ENCODE peak calls at places on chromosomes 13 and 19, in five cellular contexts. One of them, this sample, is unnamed.

GRCh38 chr13:35524192-35524591 is 47.7 kb upstream of the MAB21L1 start:
- DNase-seq in IMR-90: no peak
- DNase-seq in A549: no peak
- DNase-seq in HepG2: no peak
- DNase-seq in K562: no peak
- DNase-seq in this sample: no peak

GRCh38 chr19:1284979-1285736 is 515 bp upstream of the EFNA2 start:
- DNase-seq in IMR-90: no peak
- DNase-seq in A549: no peak
- DNase-seq in HepG2: no peak
- DNase-seq in K562: no peak
- DNase-seq in this sample: no peak

GRCh38 chr19:12077375-12077774 is 12.8 kb downstream of the ZNF844 start:
- DNase-seq in IMR-90: no peak
- DNase-seq in A549: no peak
- DNase-seq in HepG2: no peak
- DNase-seq in K562: no peak
- DNase-seq in this sample: no peak

GRCh38 chr19:5186293-5187050 is 154.1 kb downstream of the PTPRS start:
- DNase-seq in IMR-90: peak
- DNase-seq in A549: peak
- DNase-seq in HepG2: no peak
- DNase-seq in K562: no peak
- DNase-seq in this sample: no peak

GRCh38 chr13:21116141-21116540 is 54.8 kb upstream of the LATS2 start:
- DNase-seq in IMR-90: no peak
- DNase-seq in A549: no peak
- DNase-seq in HepG2: no peak
- DNase-seq in K562: no peak
- DNase-seq in this sample: no peak

GRCh38 chr19:6092329-6093286 is 17.7 kb downstream of the RFX2 start:
- DNase-seq in IMR-90: peak
- DNase-seq in A549: peak
- DNase-seq in HepG2: peak
- DNase-seq in K562: peak
- DNase-seq in this sample: peak

GRCh38 chr19:1851581-1852293 is 3.5 kb upstream of the REXO1 start:
- DNase-seq in IMR-90: no peak
- DNase-seq in A549: no peak
- DNase-seq in HepG2: no peak
- DNase-seq in K562: no peak
- DNase-seq in this sample: no peak

GRCh38 chr19:1481224-1481892 is 2.3 kb upstream of the C19orf25 start:
- DNase-seq in IMR-90: no peak
- DNase-seq in A549: no peak
- DNase-seq in HepG2: no peak
- DNase-seq in K562: no peak
- DNase-seq in this sample: no peak

GRCh38 chr19:15294591-15294990 is 37.7 kb downstream of the BRD4 start:
- DNase-seq in IMR-90: no peak
- DNase-seq in A549: no peak
- DNase-seq in HepG2: no peak
- DNase-seq in K562: no peak
- DNase-seq in this sample: no peak

DNA sequence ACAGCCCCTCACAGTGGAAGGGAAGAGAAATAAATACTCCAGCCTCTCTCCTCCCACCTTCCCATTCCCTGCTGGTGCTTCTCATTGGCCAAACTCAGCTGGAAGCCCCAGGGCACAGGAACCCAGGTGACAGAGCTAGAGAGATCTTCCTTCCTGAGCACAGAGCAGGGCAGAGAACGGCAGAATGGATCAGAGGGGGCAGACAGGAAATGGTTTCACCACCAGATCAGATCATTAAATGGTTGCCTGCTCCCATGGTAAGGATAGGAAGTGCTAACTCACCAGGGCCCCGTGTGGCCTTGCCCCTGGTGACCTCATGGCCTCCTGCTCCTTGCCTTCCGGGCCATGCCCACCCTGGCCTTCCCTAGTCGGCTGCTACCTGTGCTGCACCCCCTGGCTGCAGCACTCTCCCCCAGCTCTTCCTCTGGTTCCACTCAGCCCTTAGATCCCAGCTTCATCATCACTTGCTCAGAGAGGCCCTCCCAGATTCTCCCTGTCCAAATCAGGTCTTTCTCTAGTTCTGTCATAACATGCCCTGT is 108.7 kb downstream of the DPF1 start:
- DNase-seq in IMR-90: no peak
- DNase-seq in A549: no peak
- DNase-seq in HepG2: no peak
- DNase-seq in K562: no peak
- DNase-seq in this sample: no peak
- TF ChIP-seq MAFK in IMR-90: no peak
- TF ChIP-seq MAFK in A549: no peak
- TF ChIP-seq MAFK in HepG2: no peak
- TF ChIP-seq MAFK in K562: no peak
- TF ChIP-seq MAFK in this sample: no peak

GRCh38 chr19:29393915-29394460 is 131.8 kb upstream of the VSTM2B start:
- DNase-seq in IMR-90: no peak
- DNase-seq in A549: no peak
- DNase-seq in HepG2: no peak
- DNase-seq in K562: no peak
- DNase-seq in this sample: no peak
- TF ChIP-seq MAFK in IMR-90: no peak
- TF ChIP-seq MAFK in A549: no peak
- TF ChIP-seq MAFK in HepG2: no peak
- TF ChIP-seq MAFK in K562: no peak
- TF ChIP-seq MAFK in this sample: no peak

DNA sequence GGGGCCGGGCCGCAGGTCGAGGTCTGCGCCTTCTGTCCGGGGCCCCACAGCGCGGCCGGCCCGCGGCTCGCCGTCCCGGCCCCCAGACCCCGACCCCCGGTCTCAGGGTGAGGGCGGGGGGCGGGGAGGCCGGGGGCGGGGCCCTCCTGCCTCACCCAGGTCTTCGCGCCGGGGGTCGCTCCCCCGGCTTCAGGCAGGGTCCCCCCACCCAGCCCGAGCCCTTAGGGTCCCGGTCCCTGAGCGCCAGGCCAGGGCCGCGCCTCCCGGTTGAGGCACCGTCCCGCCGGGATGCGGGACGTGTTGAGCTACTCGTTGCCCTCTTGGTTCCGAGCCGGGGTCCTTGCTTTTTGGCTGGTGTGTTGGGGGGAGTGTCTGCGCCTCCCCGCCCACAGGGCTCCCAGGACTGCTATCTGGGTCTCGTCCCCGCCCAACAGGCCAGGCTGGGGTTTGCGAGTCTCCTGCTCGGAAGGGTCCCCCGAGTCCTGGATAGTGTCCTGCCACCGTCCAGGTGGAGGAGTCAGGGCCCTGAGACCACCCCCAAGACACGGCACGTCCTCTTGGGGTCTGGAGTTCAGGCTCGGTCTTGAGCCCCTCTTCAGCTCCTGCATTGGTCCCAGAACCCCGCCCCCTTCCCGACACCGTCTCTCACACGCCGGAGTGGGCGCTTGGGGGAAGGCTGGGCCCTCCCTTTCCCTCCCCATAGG is 452 bp downstream of the PIAS4 start:
- DNase-seq in IMR-90: no peak
- DNase-seq in A549: no peak
- DNase-seq in HepG2: peak
- DNase-seq in K562: peak
- DNase-seq in this sample: no peak
- TF ChIP-seq MAFK in IMR-90: no peak
- TF ChIP-seq MAFK in A549: no peak
- TF ChIP-seq MAFK in HepG2: no peak
- TF ChIP-seq MAFK in K562: no peak
- TF ChIP-seq MAFK in this sample: no peak

GRCh38 chr13:31775148-31775547 is 35.8 kb downstream of the RXFP2 start:
- DNase-seq in IMR-90: no peak
- DNase-seq in A549: no peak
- DNase-seq in HepG2: no peak
- DNase-seq in K562: no peak
- DNase-seq in this sample: no peak
- TF ChIP-seq MAFK in IMR-90: no peak
- TF ChIP-seq MAFK in A549: no peak
- TF ChIP-seq MAFK in HepG2: no peak
- TF ChIP-seq MAFK in K562: no peak
- TF ChIP-seq MAFK in this sample: no peak

DNA sequence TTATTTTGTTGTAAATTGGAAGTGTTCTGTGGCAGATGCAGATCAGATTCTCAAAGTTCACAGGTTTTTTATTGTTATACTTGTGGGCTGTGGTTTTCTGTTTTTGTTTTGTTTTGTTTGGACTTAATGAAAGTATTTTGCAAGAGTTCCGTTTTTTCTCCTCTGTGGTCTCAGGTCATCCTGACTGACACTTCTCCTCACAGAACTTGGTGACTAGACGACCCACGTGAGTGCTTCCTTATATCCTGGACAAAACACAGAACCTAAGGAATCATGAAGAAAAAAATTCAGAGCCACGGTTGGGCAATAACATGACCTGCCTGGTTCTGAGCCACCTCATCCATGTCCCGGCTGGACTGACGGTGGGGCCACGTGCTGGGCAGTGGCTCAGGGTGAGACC is 2.5 kb upstream of the RFPL4AL1 start:
- DNase-seq in IMR-90: no peak
- DNase-seq in A549: no peak
- DNase-seq in HepG2: no peak
- DNase-seq in K562: no peak
- DNase-seq in this sample: no peak
- TF ChIP-seq MAFK in IMR-90: no peak
- TF ChIP-seq MAFK in A549: no peak
- TF ChIP-seq MAFK in HepG2: no peak
- TF ChIP-seq MAFK in K562: no peak
- TF ChIP-seq MAFK in this sample: no peak

GRCh38 chr19:21197589-21198295 is 55.9 kb downstream of the ZNF431 start:
- DNase-seq in IMR-90: peak
- DNase-seq in A549: no peak
- DNase-seq in HepG2: no peak
- DNase-seq in K562: no peak
- DNase-seq in this sample: no peak

DNA sequence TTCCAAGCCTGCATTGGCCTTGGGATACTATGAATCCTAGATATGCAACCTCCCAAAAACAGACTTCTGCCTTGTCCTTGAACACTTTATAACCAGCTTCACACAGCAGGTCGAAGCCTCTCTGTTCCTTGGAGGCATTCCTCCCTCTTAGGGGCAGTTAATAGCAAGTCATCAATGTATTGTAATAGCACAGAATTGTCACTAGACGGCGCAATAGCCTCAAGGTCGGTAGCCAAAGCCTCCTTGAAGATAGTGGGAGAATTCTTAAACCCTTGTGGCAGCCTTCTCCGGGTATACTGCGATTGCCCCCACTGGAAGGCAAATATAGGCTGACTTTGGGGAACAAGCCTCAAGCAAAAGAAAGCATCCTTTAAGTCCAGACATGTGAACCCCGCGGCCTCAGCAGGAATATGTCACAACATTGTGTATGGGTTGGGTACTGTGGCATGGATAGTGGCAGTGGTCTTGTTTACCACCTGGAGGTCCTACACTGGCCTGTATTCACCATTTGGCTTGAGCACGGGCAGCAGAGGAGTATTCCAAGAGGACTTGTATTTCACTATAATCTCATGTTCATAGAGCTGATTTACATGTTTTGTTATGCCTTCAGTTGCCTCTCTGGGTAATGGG is 61.1 kb downstream of the ZNF431 start:
- DNase-seq in IMR-90: peak
- DNase-seq in A549: peak
- DNase-seq in HepG2: no peak
- DNase-seq in K562: peak
- DNase-seq in this sample: peak
- TF ChIP-seq MAFK in IMR-90: no peak
- TF ChIP-seq MAFK in A549: no peak
- TF ChIP-seq MAFK in HepG2: no peak
- TF ChIP-seq MAFK in K562: no peak
- TF ChIP-seq MAFK in this sample: no peak

GRCh38 chr19:33294058-33294798 is 8.1 kb downstream of the CEBPA start:
- DNase-seq in IMR-90: no peak
- DNase-seq in A549: no peak
- DNase-seq in HepG2: no peak
- DNase-seq in K562: no peak
- DNase-seq in this sample: no peak

GRCh38 chr19:33290956-33291622 is 11.2 kb downstream of the CEBPA start:
- DNase-seq in IMR-90: no peak
- DNase-seq in A549: peak
- DNase-seq in HepG2: no peak
- DNase-seq in K562: no peak
- DNase-seq in this sample: no peak

GRCh38 chr19:33293255-33294057 is 8.9 kb downstream of the CEBPA start:
- DNase-seq in IMR-90: peak
- DNase-seq in A549: peak
- DNase-seq in HepG2: peak
- DNase-seq in K562: no peak
- DNase-seq in this sample: no peak

GRCh38 chr19:33291623-33292534 is 10.5 kb downstream of the CEBPA start:
- DNase-seq in IMR-90: no peak
- DNase-seq in A549: no peak
- DNase-seq in HepG2: no peak
- DNase-seq in K562: no peak
- DNase-seq in this sample: no peak

GRCh38 chr19:33292595-33293254 is 9.6 kb downstream of the CEBPA start:
- DNase-seq in IMR-90: no peak
- DNase-seq in A549: peak
- DNase-seq in HepG2: no peak
- DNase-seq in K562: no peak
- DNase-seq in this sample: no peak
- TF ChIP-seq MAFK in IMR-90: no peak
- TF ChIP-seq MAFK in A549: no peak
- TF ChIP-seq MAFK in HepG2: no peak
- TF ChIP-seq MAFK in K562: no peak
- TF ChIP-seq MAFK in this sample: no peak

GRCh38 chr19:53596056-53596455 is 35.7 kb upstream of the DPRX start:
- DNase-seq in IMR-90: no peak
- DNase-seq in A549: no peak
- DNase-seq in HepG2: no peak
- DNase-seq in K562: no peak
- DNase-seq in this sample: no peak

GRCh38 chr19:53594811-53595509 is 36.8 kb upstream of the DPRX start:
- DNase-seq in IMR-90: no peak
- DNase-seq in A549: no peak
- DNase-seq in HepG2: no peak
- DNase-seq in K562: no peak
- DNase-seq in this sample: peak

GRCh38 chr19:53597023-53597422 is 34.8 kb upstream of the DPRX start:
- DNase-seq in IMR-90: no peak
- DNase-seq in A549: no peak
- DNase-seq in HepG2: peak
- DNase-seq in K562: no peak
- DNase-seq in this sample: no peak

GRCh38 chr19:53598361-53598760 is 33.4 kb upstream of the DPRX start:
- DNase-seq in IMR-90: no peak
- DNase-seq in A549: no peak
- DNase-seq in HepG2: no peak
- DNase-seq in K562: no peak
- DNase-seq in this sample: no peak

DNA sequence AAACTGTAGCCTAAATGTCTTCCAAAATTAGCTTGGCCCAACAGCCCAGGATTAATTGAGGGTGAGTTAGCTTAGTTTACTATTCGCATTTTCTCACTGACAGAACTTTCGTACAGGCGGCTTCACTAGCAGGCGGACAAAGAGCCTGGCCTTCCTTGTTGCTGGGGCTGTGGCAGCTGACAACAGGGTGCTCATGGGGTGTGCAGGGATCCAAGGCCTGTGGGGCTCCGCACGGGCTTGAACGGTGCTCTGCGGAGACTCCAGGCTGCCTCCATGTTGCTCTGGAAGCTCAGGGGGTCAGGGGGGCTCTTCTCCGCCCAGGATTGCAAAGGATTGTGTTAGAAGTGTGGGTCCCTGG is 36.3 kb upstream of the DPRX start:
- DNase-seq in IMR-90: no peak
- DNase-seq in A549: no peak
- DNase-seq in HepG2: no peak
- DNase-seq in K562: no peak
- DNase-seq in this sample: no peak
- TF ChIP-seq MAFK in IMR-90: no peak
- TF ChIP-seq MAFK in A549: no peak
- TF ChIP-seq MAFK in HepG2: no peak
- TF ChIP-seq MAFK in K562: no peak
- TF ChIP-seq MAFK in this sample: no peak